ENCODE peak calls at places on chromosomes 7 and 10, in four cellular contexts. H, S, E and J are unnamed samples.
A peak's percentile ranks its signal among the peaks of the same experiment; 100 is the strongest.

GRCh38 chr10:24255115-24255895 is 46.4 kb downstream of the KIAA1217 start:
- DNase-seq in H (peak; percentile 26), S (no peak), E (no peak), J (peak; percentile 58)

GRCh38 chr7:92611735-92612134 is 21.5 kb upstream of the FAM133B start:
- DNase-seq in S (no peak), E (no peak), H (no peak), J (no peak)

GRCh38 chr7:132882714-132883428 is 199.0 kb downstream of the CHCHD3 start:
- DNase-seq in E (no peak), S (peak; percentile 47), H (no peak), J (no peak)

GRCh38 chr10:121077331-121077730 is 226.2 kb downstream of the WDR11 start:
- DNase-seq in S (no peak), E (no peak), H (peak; percentile 16), J (no peak)

GRCh38 chr10:112587709-112588108 is 140.7 kb downstream of the VTI1A start:
- DNase-seq in E (no peak), H (no peak), S (no peak), J (no peak)

GRCh38 chr7:105861252-105861651 is 15.1 kb downstream of the ATXN7L1 start:
- DNase-seq in H (no peak), E (no peak), S (no peak), J (no peak)

GRCh38 chr10:121662945-121663917 is 65.0 kb upstream of the FGFR2 start:
- DNase-seq in S (no peak), H (peak; percentile 80), E (peak; percentile 22), J (peak; percentile 64)

GRCh38 chr10:123797813-123798212 is 93.8 kb downstream of the CPXM2 start:
- DNase-seq in E (no peak), S (no peak), H (peak; percentile 26), J (no peak)

GRCh38 chr10:71921319-71922027 is 42.7 kb upstream of the CHST3 start:
- DNase-seq in H (no peak), E (peak; percentile 17), S (no peak), J (peak; percentile 80)

GRCh38 chr7:50957427-50957826 is 174.7 kb upstream of the GRB10 start:
- DNase-seq in E (no peak), S (no peak), H (no peak), J (no peak)

DNA sequence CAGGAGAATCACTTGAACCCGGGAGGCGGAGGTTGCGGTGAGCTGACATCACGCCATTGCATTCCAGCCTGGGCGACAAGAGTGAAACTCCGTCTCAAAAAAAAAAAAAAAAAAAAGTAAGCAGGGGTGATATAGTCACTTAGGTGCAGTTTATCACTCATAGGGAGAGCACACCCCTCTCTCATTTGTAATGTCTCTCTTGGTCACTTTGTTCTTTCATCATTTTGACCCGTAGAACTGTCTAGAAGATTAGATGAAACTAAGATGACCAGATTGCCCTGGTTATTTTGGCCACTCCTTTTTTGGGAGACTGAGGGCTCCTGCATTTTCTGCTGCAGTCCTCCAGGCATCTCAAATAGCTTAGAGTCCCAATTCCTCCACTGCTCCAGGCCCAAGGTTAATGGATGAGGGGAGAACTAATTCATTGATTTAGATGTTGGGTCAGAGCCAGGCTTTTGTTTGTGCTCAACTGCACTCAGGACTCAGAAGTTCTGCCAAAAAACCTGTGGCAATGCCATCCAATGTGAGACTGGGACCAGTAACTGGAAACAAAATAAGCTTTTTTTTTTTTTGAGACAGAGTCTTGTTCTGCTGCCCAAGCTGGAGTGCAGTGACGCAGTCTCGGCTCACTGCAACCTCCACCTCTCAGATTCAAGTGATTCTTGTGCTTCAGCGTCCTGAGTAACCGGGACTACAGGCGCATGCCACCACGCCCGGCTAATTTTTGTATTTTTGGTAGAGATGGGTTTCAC is 49.9 kb upstream of the CAMK1D start:
- DNase-seq in S (no peak), H (no peak), E (no peak), J (no peak)
- TF ChIP-seq USF1 in S (no peak), H (no peak), E (no peak), J (no peak)

DNA sequence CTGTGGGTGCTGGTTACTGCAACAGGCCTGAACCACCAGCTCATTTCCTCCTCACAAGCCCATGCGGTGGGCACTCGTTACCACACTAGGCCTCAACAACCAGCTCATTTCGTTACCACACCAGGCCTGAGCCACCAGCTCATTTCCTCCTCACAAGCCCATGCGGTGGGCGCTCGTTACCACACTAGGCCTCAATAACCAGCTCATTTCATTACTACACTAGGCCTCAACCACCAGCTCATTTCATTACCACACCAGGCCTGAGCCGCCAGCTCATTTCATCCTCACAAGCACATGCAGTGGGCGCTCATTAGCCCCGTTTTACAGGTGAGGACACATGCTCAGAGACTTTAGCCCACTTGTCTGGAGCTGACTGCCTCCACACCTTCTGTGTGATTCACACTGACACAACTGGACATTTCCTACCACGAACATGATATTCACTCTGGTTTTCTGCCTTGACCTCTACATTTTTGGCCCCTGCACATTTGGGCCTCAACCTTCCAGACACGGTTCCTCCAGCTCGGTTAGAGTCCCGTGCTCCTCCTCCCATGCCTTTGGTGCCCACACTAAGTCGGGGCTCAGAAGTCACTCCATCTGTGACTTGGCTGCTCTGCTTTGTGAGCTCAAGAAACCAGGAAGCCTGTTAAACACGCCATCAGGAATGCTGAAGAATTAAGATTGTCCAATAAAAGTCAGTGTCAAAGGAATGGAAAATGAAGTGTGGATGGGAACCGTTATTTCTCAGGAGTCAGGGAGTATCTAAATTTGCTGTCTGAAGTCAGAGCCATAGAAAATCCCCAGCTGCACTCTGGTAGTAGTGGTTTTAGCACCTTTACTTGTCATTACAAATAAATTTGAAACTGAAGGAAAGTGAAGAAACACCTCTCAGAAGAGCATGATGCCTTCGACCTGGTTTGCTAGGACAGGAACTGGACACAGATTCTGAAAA is 55.8 kb upstream of the LANCL2 start:
- DNase-seq in H (no peak), E (no peak), S (peak; percentile 99), J (no peak)
- TF ChIP-seq USF1 in H (no peak), E (no peak), S (no peak), J (no peak)

DNA sequence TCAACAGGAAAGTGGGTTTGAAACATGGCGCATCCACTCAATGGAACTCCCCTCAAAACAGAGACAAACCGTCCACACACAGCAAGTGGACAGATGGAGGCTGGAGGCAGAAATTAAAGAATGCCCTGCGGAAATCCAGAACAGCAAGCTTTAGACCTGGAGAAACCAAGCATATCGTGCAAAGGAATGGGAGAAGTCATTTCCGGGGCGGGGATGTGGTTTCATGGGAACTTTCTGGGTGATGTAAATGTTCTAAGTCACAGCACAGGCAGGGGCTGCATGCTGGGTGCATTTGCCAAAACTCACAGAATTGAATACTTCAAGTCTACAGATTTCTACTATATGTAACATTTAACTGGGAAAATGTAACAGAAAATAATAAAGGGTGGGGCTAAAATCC is 213.0 kb downstream of the PTPRN2 start:
- DNase-seq in H (no peak), E (no peak), S (no peak), J (no peak)
- TF ChIP-seq USF1 in H (no peak), E (no peak), S (no peak), J (no peak)

GRCh38 chr7:94022550-94022949 is 18.4 kb upstream of the BET1 start:
- DNase-seq in E (no peak), H (no peak), S (no peak), J (no peak)
- TF ChIP-seq USF1 in E (no peak), H (no peak), S (no peak), J (no peak)